ENCODE peak calls at places on chromosomes 11 and 22, in six cellular contexts. J is activated CD4-positive, alpha-beta T cell treated with anti-CD3 and anti-CD28 coated beads for 48 hours; Y is NCI-H1417; X is T-cell; Z is stimulated activated CD8-positive, alpha-beta memory T cell treated with anti-CD3 and anti-CD28 coated beads, Interleukin-7, amount 100 ng/mL, for 1 hour; K is activated CD8-positive, alpha-beta memory T cell treated with anti-CD3 and anti-CD28 coated beads for 4 hours. P is an unnamed sample.

GRCh38 chr11:27201454-27202302 is 161.1 kb downstream of the BBOX1 start:
- DNase-seq in Y (peak; percentile 96), J (no peak), X (no peak), K (no peak), Z (no peak), P (no peak)

GRCh38 chr11:119427279-119427678 is 4.3 kb upstream of the THY1 start:
- DNase-seq in Z (no peak), X (no peak), J (no peak), Y (no peak), K (no peak), P (no peak)

GRCh38 chr22:39661842-39662676 is 91.5 kb downstream of the CACNA1I start:
- DNase-seq in Y (peak; percentile 25), K (peak; percentile 43), Z (peak; percentile 38), X (peak; percentile 78), J (peak; percentile 87), P (no peak)

GRCh38 chr22:35308480-35308945 is 8.8 kb downstream of the TOM1 start:
- DNase-seq in K (no peak), Z (no peak), X (no peak), J (no peak), Y (no peak), P (no peak)

GRCh38 chr11:68397256-68397655 is 63.3 kb upstream of the PPP6R3 start:
- DNase-seq in K (no peak), X (no peak), Y (no peak), J (no peak), Z (no peak), P (no peak)

GRCh38 chr22:19331975-19332374 is 40.5 kb upstream of the CLTCL1 start:
- DNase-seq in Y (no peak), K (no peak), Z (no peak), J (no peak), X (no peak), P (no peak)

GRCh38 chr11:83019888-83020579 is 51.7 kb downstream of the RAB30 start:
- DNase-seq in X (no peak), Z (no peak), K (no peak), Y (no peak), J (no peak), P (no peak)

GRCh38 chr22:31942091-31942490 is 2.2 kb upstream of the YWHAH start:
- DNase-seq in Y (no peak), K (no peak), Z (no peak), X (no peak), J (no peak), P (no peak)

GRCh38 chr11:123284454-123284853 is 89.4 kb upstream of the CLMP start:
- DNase-seq in Z (no peak), J (no peak), Y (no peak), K (no peak), X (no peak), P (no peak)

GRCh38 chr11:35463211-35463810 is 44.0 kb upstream of the SLC1A2 start:
- DNase-seq in Z (no peak), K (no peak), X (no peak), Y (no peak), J (no peak), P (no peak)

GRCh38 chr22:42866100-42866499 is 9.0 kb upstream of the ARFGAP3 start:
- DNase-seq in X (no peak), J (no peak), Y (no peak), Z (no peak), K (no peak), P (no peak)

GRCh38 chr11:10494636-10495463 is 39.8 kb downstream of the AMPD3 start:
- DNase-seq in X (no peak), J (no peak), K (no peak), Z (no peak), Y (no peak), P (no peak)

GRCh38 chr11:97722065-97722464 is 1298.7 kb upstream of the CNTN5 start:
- DNase-seq in X (no peak), K (no peak), Z (no peak), J (no peak), Y (peak; percentile 32), P (no peak)

GRCh38 chr11:69001301-69002081 is 11.6 kb downstream of the MRGPRF start:
- DNase-seq in Y (no peak), K (no peak), J (no peak), X (no peak), Z (no peak), P (no peak)

GRCh38 chr22:22692707-22693530 is 48.5 kb downstream of the GGTLC2 start:
- DNase-seq in J (peak; percentile 78), Y (peak; percentile 68), Z (peak; percentile 14), K (peak; percentile 33), X (peak; percentile 52), P (no peak)

P was measured in SW 1271.